ENCODE peak calls at places on chromosomes 6 and 20, in seven cellular contexts. W, S, D, O, Z, U and Q are unnamed samples.

GRCh38 chr6:1667012-1667804 is 57.5 kb downstream of the FOXC1 start:
- DNase-seq in W (no peak), S (no peak), D (no peak), O (no peak), Z (no peak), U (no peak), Q (no peak)

GRCh38 chr6:87628881-87629280 is 38.9 kb downstream of the ORC3 start:
- DNase-seq in W (no peak), S (no peak), D (no peak), O (no peak), Z (no peak), U (no peak), Q (no peak)

GRCh38 chr6:43246301-43247114 is 3.2 kb downstream of the TTBK1 start:
- DNase-seq in W (peak), S (no peak), D (no peak), O (peak), Z (no peak), U (no peak), Q (no peak)

GRCh38 chr6:151565940-151566339 is 72.1 kb downstream of the CCDC170 start:
- DNase-seq in W (no peak), S (no peak), D (no peak), O (no peak), Z (no peak), U (no peak), Q (no peak)

GRCh38 chr6:11042750-11043551 is 1.2 kb downstream of the ELOVL2 start:
- DNase-seq in W (peak), S (no peak), D (no peak), O (no peak), Z (no peak), U (no peak), Q (peak)

GRCh38 chr6:29806387-29806786 is 21.2 kb upstream of the HLA-G start:
- DNase-seq in W (no peak), S (no peak), D (no peak), O (no peak), Z (no peak), U (no peak), Q (no peak)

GRCh38 chr6:25369450-25370086 is 90.4 kb downstream of the CARMIL1 start:
- DNase-seq in W (peak), S (no peak), D (peak), O (peak), Z (no peak), U (no peak), Q (no peak)

GRCh38 chr20:61297981-61298380 is 45.9 kb downstream of the CDH4 start:
- DNase-seq in W (no peak), S (no peak), D (no peak), O (no peak), Z (no peak), U (no peak), Q (no peak)